ENCODE peak calls at places on chromosomes 2 and 18, in five cellular contexts. B is NCI-H510A treated with DMSO at 0.1 percent for 48 hours; K is kidney tubule cell; V is T-cell; Q is activated CD4-positive, alpha-beta memory T cell treated with anti-CD3 and anti-CD28 coated beads, Interleukin-2, amount 10 ng/mL, durations not matched to agents 7 days and 5 days. P is an unnamed sample.

GRCh38 chr18:55241016-55241415 is 281.8 kb upstream of the CCDC68 start:
- DNase-seq in Q (no peak), V (no peak), B (no peak), K (no peak), P (no peak)

GRCh38 chr2:14654733-14655346 is 22.3 kb downstream of the LRATD1 start:
- DNase-seq in Q (no peak), V (no peak), K (no peak), B (no peak), P (no peak)

GRCh38 chr2:18065264-18065663 is 186.8 kb downstream of the KCNS3 start:
- DNase-seq in Q (no peak), B (no peak), V (no peak), K (no peak), P (no peak)

GRCh38 chr2:240997856-240998705 is at the start of gene SNED1:
- DNase-seq in K (peak; percentile 74), B (peak; percentile 66), V (peak; percentile 17), Q (peak; percentile 68), P (no peak)

GRCh38 chr2:40257812-40258457 is 194.0 kb downstream of the SLC8A1 start:
- DNase-seq in Q (no peak), K (no peak), V (no peak), B (no peak), P (no peak)

GRCh38 chr2:178917555-178917954 is 110.3 kb upstream of the TTN start:
- DNase-seq in B (peak; percentile 71), V (no peak), Q (no peak), K (no peak), P (no peak)

GRCh38 chr18:54444309-54444914 is 86.7 kb downstream of the C18orf54 start:
- DNase-seq in B (peak; percentile 54), K (peak; percentile 72), V (no peak), Q (peak; percentile 46), P (peak; percentile 22)

GRCh38 chr2:47984041-47984440 is 77.7 kb upstream of the FBXO11 start:
- DNase-seq in Q (no peak), B (no peak), K (peak; percentile 87), V (no peak), P (no peak)

GRCh38 chr2:38578832-38579231 is 23.9 kb downstream of the HNRNPLL start:
- DNase-seq in B (no peak), K (no peak), V (no peak), Q (no peak), P (no peak)

GRCh38 chr2:181364492-181365175 is 92.6 kb upstream of the ITGA4 start:
- DNase-seq in B (no peak), Q (no peak), V (no peak), K (no peak), P (no peak)

GRCh38 chr2:84971799-84972790 is 1.1 kb downstream of the KCMF1 start:
- DNase-seq in K (peak; percentile 42), Q (peak; percentile 75), B (no peak), V (peak; percentile 59), P (no peak)

GRCh38 chr18:43034683-43035500 is 80.6 kb downstream of the RIT2 start:
- DNase-seq in K (peak; percentile 5), V (no peak), Q (no peak), B (peak; percentile 88), P (no peak)

GRCh38 chr2:121501070-121501469 is 29.6 kb upstream of the RNU4ATAC start:
- DNase-seq in B (no peak), K (peak; percentile 52), V (no peak), Q (no peak), P (no peak)

GRCh38 chr2:108316194-108316880 is 27.6 kb downstream of the SULT1C2 start:
- DNase-seq in V (no peak), B (peak; percentile 41), Q (no peak), K (peak; percentile 27), P (no peak)

GRCh38 chr2:72968286-72968685 is 51.0 kb downstream of the EMX1 start:
- DNase-seq in Q (no peak), B (no peak), K (no peak), V (no peak), P (no peak)

GRCh38 chr18:13791181-13791580 is 32.8 kb upstream of the MC5R start:
- DNase-seq in Q (no peak), B (no peak), K (peak; percentile 41), V (no peak), P (no peak)

GRCh38 chr2:55864351-55865084 is 59.1 kb downstream of the EFEMP1 start:
- DNase-seq in V (no peak), Q (no peak), K (no peak), B (no peak), P (no peak)

GRCh38 chr2:157258520-157259326 is 1.2 kb downstream of the GALNT5 start:
- DNase-seq in Q (no peak), K (no peak), B (no peak), V (no peak), P (no peak)

GRCh38 chr2:118705032-118705431 is 142.4 kb downstream of the EN1 start:
- DNase-seq in B (no peak), Q (no peak), V (no peak), K (no peak), P (no peak)

GRCh38 chr2:18444806-18445205 is 115.6 kb downstream of the RDH14 start:
- DNase-seq in V (no peak), K (no peak), Q (no peak), B (no peak), P (no peak)

GRCh38 chr2:238694136-238694755 is 153.6 kb upstream of the TWIST2 start:
- DNase-seq in B (no peak), V (no peak), K (no peak), Q (no peak), P (no peak)

GRCh38 chr2:148968776-148969175 is 69.7 kb upstream of the LYPD6B start:
- DNase-seq in V (no peak), K (no peak), Q (no peak), B (no peak), P (no peak)

GRCh38 chr2:138059487-138059886 is 95.2 kb downstream of the HNMT start:
- DNase-seq in B (no peak), V (no peak), K (no peak), Q (no peak), P (no peak)

GRCh38 chr2:190334479-190335224 is 8.7 kb upstream of the INPP1 start:
- DNase-seq in B (no peak), K (peak; percentile 25), Q (no peak), V (no peak), P (peak; percentile 84)

GRCh38 chr18:32911660-32912284 is 138.9 kb upstream of the KLHL14 start:
- DNase-seq in Q (no peak), K (peak; percentile 63), V (no peak), B (no peak), P (no peak)

GRCh38 chr2:65300772-65301711 is 73.4 kb downstream of the ACTR2 start:
- DNase-seq in Q (peak; percentile 83), B (no peak), K (peak; percentile 30), V (peak; percentile 61), P (no peak)

GRCh38 chr2:96665083-96665569 is 22.6 kb downstream of the FER1L5 start:
- DNase-seq in B (no peak), Q (no peak), K (peak; percentile 98), V (no peak), P (peak; percentile 16)

GRCh38 chr2:42768706-42769256 is 4.8 kb upstream of the OXER1 start:
- DNase-seq in B (no peak), V (no peak), K (no peak), Q (no peak), P (no peak)

GRCh38 chr2:65630643-65631042 is 198.2 kb upstream of the SPRED2 start:
- DNase-seq in Q (no peak), B (no peak), V (no peak), K (no peak), P (no peak)

GRCh38 chr2:232310189-232310588 is 68.4 kb upstream of the ALPP start:
- DNase-seq in B (no peak), Q (peak; percentile 53), V (no peak), K (no peak), P (no peak)

GRCh38 chr2:104834431-104834830 is 19.5 kb upstream of the POU3F3 start:
- DNase-seq in B (no peak), Q (no peak), K (peak; percentile 41), V (no peak), P (no peak)

GRCh38 chr2:185780890-185781289 is 42.3 kb downstream of the FSIP2 start:
- DNase-seq in B (no peak), K (no peak), Q (no peak), V (no peak), P (no peak)

GRCh38 chr18:11009869-11010268 is 139.5 kb downstream of the PIEZO2 start:
- DNase-seq in B (no peak), Q (no peak), K (no peak), V (no peak), P (no peak)

GRCh38 chr2:9769171-9770005 is 73.9 kb upstream of the TAF1B start:
- DNase-seq in V (no peak), B (peak; percentile 37), K (peak; percentile 41), Q (no peak), P (no peak)

GRCh38 chr2:233051241-233052149 is 8.6 kb upstream of the INPP5D start:
- DNase-seq in B (no peak), Q (no peak), V (no peak), K (no peak), P (peak; percentile 47)

GRCh38 chr18:62069556-62069955 is 117.3 kb downstream of the PIGN start:
- DNase-seq in B (no peak), K (no peak), V (no peak), Q (no peak), P (no peak)

GRCh38 chr2:240597419-240598181 is 11.1 kb downstream of the CAPN10 start:
- DNase-seq in V (no peak), K (no peak), Q (no peak), B (no peak), P (no peak)

GRCh38 chr2:223901311-223901710 is 43.8 kb downstream of the WDFY1 start:
- DNase-seq in V (no peak), B (no peak), K (no peak), Q (no peak), P (no peak)